ENCODE peak calls at places on chromosomes 6 and 20, in ten cellular contexts. Q is ovary, I is H1, A is stomach, G is prostate gland, M is heart left ventricle, T is HepG2, O is endothelial cell of umbilical vein, V is GM12878, Z is uterus. F is an unnamed sample.

GRCh38 chr20:40564997-40565680 is 123.9 kb downstream of the MAFB start:
- DNase-seq in O (peak; percentile 9), Z (peak; percentile 34), T (no peak), G (no peak), Q (no peak), V (no peak), A (no peak), M (no peak), I (no peak), F (no peak)

GRCh38 chr6:154901856-154902552 is 93.1 kb upstream of the TIAM2 start:
- DNase-seq in O (no peak), Z (no peak), A (no peak), V (no peak), M (no peak), Q (no peak), T (no peak), G (no peak), I (no peak), F (no peak)

GRCh38 chr6:4125933-4126864 is 9.2 kb downstream of the ECI2 start:
- DNase-seq in I (no peak), G (no peak), A (no peak), Z (peak; percentile 28), Q (peak; percentile 23), M (no peak), V (no peak), T (peak; percentile 84), O (peak; percentile 83), F (peak; percentile 15)

GRCh38 chr6:158560787-158561246 is 926 bp downstream of the TMEM181 start:
- DNase-seq in V (no peak), O (peak; percentile 25), Q (no peak), I (no peak), A (peak; percentile 54), T (no peak), Z (no peak), G (peak; percentile 14), M (no peak), F (no peak)

GRCh38 chr6:14932485-14933178 is 313.2 kb upstream of the JARID2 start:
- DNase-seq in Q (no peak), O (no peak), A (no peak), T (no peak), G (no peak), V (no peak), M (no peak), I (no peak), Z (no peak), F (no peak)

GRCh38 chr6:12233693-12234551 is 56.2 kb upstream of the EDN1 start:
- DNase-seq in A (peak; percentile 39), Q (no peak), M (no peak), V (peak; percentile 66), O (peak; percentile 86), G (peak; percentile 71), Z (peak; percentile 27), T (peak; percentile 67), I (peak; percentile 15), F (peak; percentile 2)

GRCh38 chr20:42260216-42260615 is 642.0 kb upstream of the CHD6 start:
- DNase-seq in M (no peak), A (no peak), T (no peak), G (no peak), V (no peak), I (no peak), Q (no peak), Z (no peak), O (no peak), F (no peak)

GRCh38 chr6:160808263-160808662 is 106.2 kb downstream of the PLG start:
- DNase-seq in M (no peak), Z (no peak), Q (no peak), G (no peak), A (no peak), O (no peak), T (no peak), I (no peak), V (no peak), F (no peak)

GRCh38 chr20:13292486-13292885 is 71.4 kb downstream of the ISM1 start:
- DNase-seq in A (no peak), G (peak; percentile 20), I (no peak), M (no peak), O (no peak), T (peak; percentile 16), Q (no peak), Z (no peak), V (no peak), F (no peak)

GRCh38 chr20:13289031-13289430 is 68.0 kb downstream of the ISM1 start:
- DNase-seq in A (no peak), Q (no peak), O (no peak), I (no peak), Z (no peak), T (no peak), G (no peak), M (no peak), V (no peak), F (no peak)

GRCh38 chr20:13288357-13288756 is 67.3 kb downstream of the ISM1 start:
- DNase-seq in T (peak; percentile 21), V (no peak), A (no peak), O (no peak), I (no peak), Z (no peak), Q (no peak), G (no peak), M (no peak), F (no peak)

GRCh38 chr20:13291167-13291566 is 70.1 kb downstream of the ISM1 start:
- DNase-seq in A (no peak), G (no peak), Q (no peak), M (no peak), T (no peak), O (no peak), I (no peak), Z (no peak), V (no peak), F (no peak)

DNA sequence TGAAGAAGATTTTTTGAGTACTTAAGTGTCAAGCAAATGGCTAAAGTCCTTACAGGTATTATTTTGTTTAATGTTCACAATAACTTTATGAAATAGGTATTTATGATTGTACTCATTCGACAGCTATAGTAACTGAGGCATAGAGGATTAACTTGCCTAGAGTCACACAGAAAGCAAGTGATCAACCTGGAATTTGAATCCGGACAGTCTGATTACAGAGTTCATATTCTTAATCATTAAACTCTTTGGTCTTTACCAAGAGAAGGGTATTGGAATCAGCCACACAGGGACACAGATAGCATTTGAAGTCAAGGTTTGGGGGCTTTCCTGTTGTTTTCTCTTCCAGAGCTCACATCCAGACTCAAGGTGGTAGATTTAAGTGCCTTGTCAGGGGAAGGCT is 69.7 kb downstream of the ISM1 start:
- DNase-seq in T (no peak), A (no peak), Q (no peak), G (no peak), I (no peak), V (no peak), M (no peak), Z (no peak), O (no peak), F (no peak)
- TF ChIP-seq POLR2A in T (no peak), A (no peak), Q (no peak), G (no peak), I (no peak), V (no peak), M (no peak), Z (no peak), O (no peak), F (no peak)

GRCh38 chr6:134910596-134910935 is 39.3 kb downstream of the ALDH8A1 start:
- DNase-seq in T (no peak), V (no peak), I (no peak), G (no peak), O (no peak), M (no peak), Z (no peak), A (no peak), Q (no peak), F (no peak)

GRCh38 chr6:134908906-134909516 is 40.9 kb downstream of the ALDH8A1 start:
- DNase-seq in G (no peak), V (no peak), T (peak; percentile 7), M (peak; percentile 76), Q (peak; percentile 72), I (no peak), A (peak; percentile 29), Z (peak; percentile 89), O (peak; percentile 68), F (peak; percentile 87)

GRCh38 chr6:134911532-134911931 is 38.4 kb downstream of the ALDH8A1 start:
- DNase-seq in T (no peak), M (no peak), Q (no peak), V (no peak), G (no peak), I (no peak), O (no peak), Z (no peak), A (no peak), F (no peak)

GRCh38 chr6:134909701-134910595 is 40.0 kb downstream of the ALDH8A1 start:
- DNase-seq in A (no peak), V (no peak), Q (no peak), Z (no peak), O (no peak), I (no peak), M (no peak), G (no peak), T (no peak), F (no peak)
- TF ChIP-seq CTCF in A (no peak), V (no peak), Q (no peak), Z (no peak), O (no peak), I (no peak), M (no peak), G (no peak), T (no peak), F (no peak)

GRCh38 chr6:131840936-131841583 is 33.2 kb downstream of the ENPP1 start:
- DNase-seq in G (no peak), V (no peak), Q (no peak), O (no peak), Z (no peak), T (peak; percentile 27), A (no peak), M (no peak), I (no peak), F (no peak)

GRCh38 chr6:131846023-131846663 is 38.3 kb downstream of the ENPP1 start:
- DNase-seq in V (no peak), A (no peak), M (no peak), O (no peak), T (no peak), I (no peak), Q (no peak), G (no peak), Z (no peak), F (no peak)

GRCh38 chr6:131846905-131847304 is 39.1 kb downstream of the ENPP1 start:
- DNase-seq in Z (no peak), Q (no peak), I (no peak), T (no peak), M (no peak), A (no peak), G (no peak), O (no peak), V (no peak), F (no peak)

GRCh38 chr6:131843768-131844167 is 35.9 kb downstream of the ENPP1 start:
- DNase-seq in I (no peak), V (no peak), A (no peak), O (no peak), Z (no peak), M (no peak), T (no peak), G (no peak), Q (no peak), F (no peak)

GRCh38 chr6:131844243-131844841 is 36.5 kb downstream of the ENPP1 start:
- DNase-seq in V (no peak), Z (no peak), Q (no peak), I (no peak), G (no peak), O (no peak), T (peak; percentile 98), M (no peak), A (no peak), F (no peak)
- TF ChIP-seq POLR2A in V (no peak), Z (no peak), Q (no peak), I (no peak), G (no peak), O (no peak), T (peak; percentile 72), M (no peak), A (no peak), F (no peak)

DNA sequence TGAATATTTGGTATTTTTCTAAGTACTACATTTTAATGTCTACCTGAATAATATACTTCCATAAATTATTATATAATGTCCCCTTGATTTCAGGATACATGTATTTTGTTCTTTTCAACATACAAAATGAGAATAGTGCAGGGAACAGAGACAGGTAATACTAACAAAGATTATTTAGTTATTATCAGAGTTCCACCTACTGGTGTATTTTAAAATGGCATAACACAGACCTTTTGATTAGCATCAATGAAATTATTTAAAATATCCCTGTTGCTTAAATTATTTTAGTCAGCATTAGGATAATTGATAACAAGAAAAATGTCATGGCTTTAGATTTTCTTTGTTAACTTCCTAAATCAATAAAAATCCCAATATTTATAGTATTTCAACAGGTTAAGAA is 184.0 kb downstream of the PRDM13 start:
- DNase-seq in Q (no peak), I (no peak), Z (no peak), V (no peak), M (no peak), T (no peak), O (no peak), G (no peak), A (no peak), F (no peak)
- TF ChIP-seq CTCF in Q (no peak), I (no peak), Z (no peak), V (no peak), M (no peak), T (no peak), O (no peak), G (no peak), A (peak; percentile 14), F (peak; percentile 27)